ENCODE peak calls at places on chromosomes 3 and 15, in six cellular contexts. A, F, W, Q, Z and U are unnamed samples.
A peak's percentile ranks its signal among the peaks of the same experiment; 100 is the strongest.

GRCh38 chr3:15694628-15695027 is 93.1 kb downstream of the BTD start:
- DNase-seq in A (no peak), F (no peak), W (no peak), Q (no peak), Z (no peak), U (no peak)

GRCh38 chr3:11643212-11644087 is at the start of gene VGLL4:
- DNase-seq in A (peak; percentile 95), F (peak; percentile 95), W (peak; percentile 88), Q (peak; percentile 98), Z (peak; percentile 84), U (peak; percentile 66)

GRCh38 chr3:3053974-3054373 is 56.2 kb downstream of the IL5RA start:
- DNase-seq in A (peak; percentile 18), F (no peak), W (no peak), Q (peak; percentile 59), Z (no peak), U (no peak)

GRCh38 chr3:55723653-55724406 is 236.7 kb upstream of the WNT5A start:
- DNase-seq in A (no peak), F (peak; percentile 35), W (no peak), Q (no peak), Z (no peak), U (no peak)

GRCh38 chr3:124243253-124243859 is 251.4 kb upstream of the ROPN1 start:
- DNase-seq in A (no peak), F (no peak), W (no peak), Q (no peak), Z (no peak), U (no peak)

GRCh38 chr3:77186728-77187127 is 146.8 kb downstream of the ROBO2 start:
- DNase-seq in A (peak; percentile 59), F (no peak), W (no peak), Q (peak; percentile 7), Z (peak; percentile 23), U (peak; percentile 14)

GRCh38 chr3:172057624-172058023 is 18.2 kb downstream of the FNDC3B start:
- DNase-seq in A (no peak), F (no peak), W (no peak), Q (no peak), Z (no peak), U (no peak)

GRCh38 chr15:48602358-48603122 is 43.0 kb downstream of the FBN1 start:
- DNase-seq in A (peak; percentile 76), F (no peak), W (no peak), Q (peak; percentile 90), Z (no peak), U (peak; percentile 29)

GRCh38 chr3:186004209-186004608 is 66.4 kb upstream of the TRA2B start:
- DNase-seq in A (no peak), F (no peak), W (no peak), Q (no peak), Z (no peak), U (no peak)

GRCh38 chr3:143769663-143770062 is 78.6 kb downstream of the SLC9A9 start:
- DNase-seq in A (peak; percentile 74), F (no peak), W (no peak), Q (peak; percentile 91), Z (peak; percentile 13), U (no peak)

GRCh38 chr3:54510506-54510905 is 388.2 kb downstream of the CACNA2D3 start:
- DNase-seq in A (no peak), F (no peak), W (no peak), Q (no peak), Z (no peak), U (no peak)

GRCh38 chr15:40914486-40914885 is 14.7 kb upstream of the DLL4 start:
- DNase-seq in A (no peak), F (peak; percentile 65), W (no peak), Q (no peak), Z (no peak), U (no peak)

GRCh38 chr3:185280572-185281365 is 26.9 kb upstream of the EHHADH start:
- DNase-seq in A (peak; percentile 75), F (no peak), W (no peak), Q (peak; percentile 77), Z (peak; percentile 24), U (peak; percentile 60)

GRCh38 chr3:88057650-88058321 is 1.0 kb downstream of the CGGBP1 start:
- DNase-seq in A (peak; percentile 57), F (no peak), W (no peak), Q (peak; percentile 54), Z (no peak), U (no peak)

GRCh38 chr3:30518872-30519271 is 87.5 kb upstream of the TGFBR2 start:
- DNase-seq in A (no peak), F (no peak), W (no peak), Q (peak; percentile 51), Z (no peak), U (no peak)

DNA sequence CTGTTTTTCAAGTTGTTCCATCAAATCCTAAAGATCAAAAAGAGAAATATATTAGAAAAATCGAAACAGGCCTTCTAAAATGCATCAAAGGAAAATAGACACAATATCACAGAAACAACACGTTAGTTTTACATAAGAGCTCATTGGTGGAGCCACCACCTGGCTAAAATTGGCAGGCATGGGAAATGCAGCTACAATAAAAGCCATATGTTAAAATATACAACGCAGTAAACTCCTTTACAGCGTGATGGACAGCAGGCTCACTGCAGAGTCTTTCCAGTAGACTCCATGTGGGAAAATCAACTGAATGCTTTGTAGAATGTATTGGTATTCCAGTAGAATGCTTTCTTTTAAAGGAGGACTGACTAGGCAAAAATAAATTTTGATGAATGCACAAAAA is 40.9 kb upstream of the MYO5C start:
- DNase-seq in A (no peak), F (no peak), W (no peak), Q (no peak), Z (no peak), U (no peak)
- H3K27ac ChIP-seq in A (no peak overlapping the region), F (no peak overlapping the region), W (peak overlapping the region; percentile 69), Q (no peak overlapping the region), Z (no peak overlapping the region), U (no peak overlapping the region)

DNA sequence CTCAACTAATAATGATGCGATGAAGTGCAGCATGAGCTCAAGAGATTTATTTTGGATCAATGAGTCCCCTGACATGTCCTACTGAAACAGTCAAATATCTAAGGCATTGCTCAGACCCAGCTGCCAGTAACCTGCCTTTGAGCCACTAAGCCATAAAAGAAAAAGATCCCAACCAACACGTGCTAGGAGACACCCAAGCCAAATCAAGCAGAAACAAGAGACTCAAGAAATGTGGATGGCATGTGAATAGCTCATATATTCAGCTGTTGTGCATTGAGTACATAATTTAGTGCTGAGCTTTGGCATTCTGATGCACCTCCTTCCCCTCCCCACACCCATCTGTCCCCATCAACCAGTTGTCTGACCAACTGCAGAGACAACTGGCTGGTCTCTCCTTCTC is 29.2 kb downstream of the GJD2 start:
- DNase-seq in A (no peak), F (no peak), W (no peak), Q (no peak), Z (no peak), U (no peak)
- H3K27ac ChIP-seq in A (no peak overlapping the region), F (no peak overlapping the region), W (no peak overlapping the region), Q (no peak overlapping the region), Z (no peak overlapping the region), U (no peak overlapping the region)

DNA sequence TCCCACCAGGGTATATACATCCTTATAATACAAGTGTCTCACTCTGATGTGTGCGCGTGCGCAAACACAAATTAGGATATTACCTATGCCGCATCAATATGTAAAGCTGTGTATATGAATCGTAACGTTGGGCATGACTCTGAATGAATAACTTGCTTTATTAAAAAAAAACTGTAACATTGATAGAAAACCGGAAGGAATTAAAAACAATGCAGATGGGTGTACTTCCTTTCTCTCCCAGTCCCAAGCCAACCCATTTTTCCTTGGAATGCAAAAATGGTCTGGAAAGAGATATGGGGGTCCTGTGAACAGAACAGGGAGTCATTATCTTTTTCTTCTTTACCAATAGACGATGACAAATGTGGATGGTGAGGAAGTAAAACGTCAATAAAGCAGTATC is 1.7 kb downstream of the C2CD4B start:
- DNase-seq in A (no peak), F (no peak), W (no peak), Q (no peak), Z (no peak), U (no peak)
- H3K27ac ChIP-seq in A (no peak overlapping the region), F (no peak overlapping the region), W (no peak overlapping the region), Q (no peak overlapping the region), Z (no peak overlapping the region), U (no peak overlapping the region)

GRCh38 chr3:48470286-48470685 is 23.7 kb downstream of the ATRIP start:
- DNase-seq in A (no peak), F (no peak), W (no peak), Q (no peak), Z (no peak), U (no peak)
- H3K27ac ChIP-seq in A (no peak overlapping the region), F (no peak overlapping the region), W (peak overlapping the region; percentile 100), Q (no peak overlapping the region), Z (no peak overlapping the region), U (peak overlapping the region; percentile 100)

DNA sequence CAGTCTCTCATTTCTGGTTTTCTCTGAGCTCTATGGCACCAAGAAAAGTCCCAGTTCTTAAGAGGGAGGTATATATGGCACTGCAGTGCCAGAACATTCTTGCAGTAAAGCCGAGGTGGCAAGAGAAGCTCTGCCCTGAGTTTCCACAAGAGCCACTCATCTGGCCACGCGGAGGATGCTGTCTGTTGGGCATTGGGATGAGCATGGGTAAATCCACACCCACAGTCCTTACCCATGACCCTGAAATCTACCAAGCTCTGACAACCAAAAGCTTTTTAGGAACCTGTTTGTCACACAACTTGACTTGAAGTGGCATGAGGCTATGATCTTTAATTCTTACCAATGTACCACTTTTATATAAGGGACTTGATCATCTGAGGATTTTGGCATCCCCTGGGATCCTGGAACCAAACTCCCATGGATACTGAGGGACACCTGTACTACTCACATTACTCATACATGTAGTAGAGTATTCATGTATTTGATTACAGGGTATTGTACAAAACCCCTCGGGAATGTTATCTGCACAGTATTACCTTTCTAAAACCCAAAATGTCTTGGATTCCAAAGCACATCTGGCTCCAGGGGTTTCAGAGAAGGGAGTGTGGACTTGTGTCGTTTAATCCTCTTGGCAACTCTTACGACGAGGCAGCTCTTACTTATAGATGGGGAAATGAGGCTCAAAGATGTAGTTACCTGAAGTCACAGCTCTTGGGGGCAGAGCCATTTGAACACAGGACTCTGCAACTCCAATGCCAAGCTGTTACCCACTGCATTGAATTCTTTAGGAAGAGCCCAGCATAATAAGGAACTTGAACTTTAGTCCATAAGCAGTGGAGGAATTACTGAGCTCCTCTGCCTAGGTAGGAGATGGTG is 8.8 kb downstream of the RPL32 start:
- DNase-seq in A (no peak), F (no peak), W (no peak), Q (no peak), Z (no peak), U (no peak)
- H3K27ac ChIP-seq in A (no peak overlapping the region), F (no peak overlapping the region), W (no peak overlapping the region), Q (peak overlapping the region; percentile 27), Z (no peak overlapping the region), U (peak overlapping the region; percentile 52)

GRCh38 chr3:112638327-112639020 is 2.5 kb downstream of the CCDC80 start:
- DNase-seq in A (no peak), F (no peak), W (no peak), Q (peak; percentile 52), Z (no peak), U (no peak)

GRCh38 chr3:112640864-112641751 is at the start of gene CCDC80:
- DNase-seq in A (peak; percentile 99), F (no peak), W (no peak), Q (peak; percentile 95), Z (peak; percentile 87), U (peak; percentile 92)

GRCh38 chr3:112639451-112640332 is 1.3 kb downstream of the CCDC80 start:
- DNase-seq in A (no peak), F (no peak), W (no peak), Q (peak; percentile 62), Z (no peak), U (no peak)

GRCh38 chr3:112642912-112643506 is 2.1 kb upstream of the CCDC80 start:
- DNase-seq in A (peak; percentile 92), F (peak; percentile 87), W (peak; percentile 83), Q (peak; percentile 97), Z (peak; percentile 86), U (peak; percentile 84)

GRCh38 chr3:112640333-112640863 is 545 bp downstream of the CCDC80 start:
- DNase-seq in A (peak; percentile 94), F (no peak), W (no peak), Q (peak; percentile 81), Z (peak; percentile 68), U (peak; percentile 73)
- H3K27ac ChIP-seq in A (peak overlapping the region; percentile 97), F (no peak overlapping the region), W (no peak overlapping the region), Q (peak overlapping the region; percentile 93), Z (peak overlapping the region; percentile 98), U (no peak overlapping the region)